ENCODE peak calls at places on chromosome 3, in six cellular contexts. One of them, this sample, is unnamed.

GRCh38 chr3:157248590-157249425 is 88.9 kb upstream of the CCNL1 start:
- DNase-seq in EL: peak
- DNase-seq in DMS79: no peak
- DNase-seq in psoas muscle: no peak
- DNase-seq in EH: peak
- DNase-seq in ELF-1: peak
- DNase-seq in this sample: peak

GRCh38 chr3:160162440-160162839 is 62.8 kb upstream of the C3orf80 start:
- DNase-seq in EL: no peak
- DNase-seq in ELF-1: peak
- DNase-seq in EH: no peak
- DNase-seq in DMS79: no peak
- DNase-seq in psoas muscle: no peak
- DNase-seq in this sample: peak

GRCh38 chr3:196968233-196969000 is at the start of gene PIGZ:
- DNase-seq in EH: peak
- DNase-seq in EL: peak
- DNase-seq in DMS79: no peak
- DNase-seq in psoas muscle: peak
- DNase-seq in ELF-1: no peak
- DNase-seq in this sample: peak

GRCh38 chr3:111944377-111944776 is 34.4 kb upstream of the ABHD10 start:
- DNase-seq in EL: peak
- DNase-seq in ELF-1: no peak
- DNase-seq in DMS79: no peak
- DNase-seq in EH: peak
- DNase-seq in psoas muscle: no peak
- DNase-seq in this sample: no peak

GRCh38 chr3:27326211-27326948 is 42.8 kb downstream of the NEK10 start:
- DNase-seq in psoas muscle: peak
- DNase-seq in ELF-1: no peak
- DNase-seq in EH: peak
- DNase-seq in DMS79: no peak
- DNase-seq in EL: peak
- DNase-seq in this sample: no peak

GRCh38 chr3:36907911-36908646 is 36.8 kb downstream of the TRANK1 start:
- DNase-seq in ELF-1: no peak
- DNase-seq in EL: peak
- DNase-seq in EH: peak
- DNase-seq in psoas muscle: no peak
- DNase-seq in DMS79: peak
- DNase-seq in this sample: peak

GRCh38 chr3:64220161-64220560 is 5.1 kb downstream of the PRICKLE2 start:
- DNase-seq in ELF-1: no peak
- DNase-seq in psoas muscle: no peak
- DNase-seq in DMS79: no peak
- DNase-seq in EH: peak
- DNase-seq in EL: peak
- DNase-seq in this sample: peak

GRCh38 chr3:47681016-47681415 is 100.7 kb downstream of the SMARCC1 start:
- DNase-seq in psoas muscle: no peak
- DNase-seq in EL: no peak
- DNase-seq in DMS79: no peak
- DNase-seq in EH: no peak
- DNase-seq in ELF-1: no peak
- DNase-seq in this sample: no peak

GRCh38 chr3:10770981-10771380 is 45.0 kb upstream of the SLC6A11 start:
- DNase-seq in ELF-1: no peak
- DNase-seq in EH: no peak
- DNase-seq in EL: no peak
- DNase-seq in psoas muscle: no peak
- DNase-seq in DMS79: no peak
- DNase-seq in this sample: no peak

GRCh38 chr3:46829699-46830208 is 33.5 kb downstream of the MYL3 start:
- DNase-seq in psoas muscle: no peak
- DNase-seq in EH: no peak
- DNase-seq in DMS79: no peak
- DNase-seq in EL: no peak
- DNase-seq in ELF-1: no peak
- DNase-seq in this sample: no peak

GRCh38 chr3:124131158-124132115 is 139.5 kb upstream of the ROPN1 start:
- DNase-seq in EL: no peak
- DNase-seq in DMS79: no peak
- DNase-seq in psoas muscle: peak
- DNase-seq in ELF-1: no peak
- DNase-seq in EH: peak
- DNase-seq in this sample: no peak

GRCh38 chr3:59385547-59385946 is 335.7 kb upstream of the CFAP20DC start:
- DNase-seq in psoas muscle: no peak
- DNase-seq in DMS79: no peak
- DNase-seq in EH: no peak
- DNase-seq in ELF-1: no peak
- DNase-seq in EL: no peak
- DNase-seq in this sample: no peak

GRCh38 chr3:142680710-142681109 is 43.1 kb upstream of the TRPC1 start:
- DNase-seq in psoas muscle: no peak
- DNase-seq in ELF-1: no peak
- DNase-seq in EH: no peak
- DNase-seq in DMS79: no peak
- DNase-seq in EL: no peak
- DNase-seq in this sample: no peak

GRCh38 chr3:56076746-56077145 is 391.5 kb downstream of the ERC2 start:
- DNase-seq in ELF-1: no peak
- DNase-seq in DMS79: no peak
- DNase-seq in EL: no peak
- DNase-seq in EH: no peak
- DNase-seq in psoas muscle: no peak
- DNase-seq in this sample: no peak

GRCh38 chr3:139388961-139389551 is 391 bp downstream of the COPB2 start:
- DNase-seq in DMS79: no peak
- DNase-seq in ELF-1: no peak
- DNase-seq in EL: peak
- DNase-seq in psoas muscle: no peak
- DNase-seq in EH: no peak
- DNase-seq in this sample: peak

GRCh38 chr3:126345641-126346460 is 11.4 kb downstream of the KLF15 start:
- DNase-seq in ELF-1: no peak
- DNase-seq in psoas muscle: peak
- DNase-seq in EL: no peak
- DNase-seq in DMS79: no peak
- DNase-seq in EH: no peak
- DNase-seq in this sample: no peak

GRCh38 chr3:171101982-171102610 is 75.6 kb upstream of the SLC2A2 start:
- DNase-seq in ELF-1: no peak
- DNase-seq in EL: peak
- DNase-seq in psoas muscle: no peak
- DNase-seq in DMS79: no peak
- DNase-seq in EH: peak
- DNase-seq in this sample: no peak

GRCh38 chr3:51982838-51983577 is at the start of gene ACY1:
- DNase-seq in psoas muscle: peak
- DNase-seq in EL: peak
- DNase-seq in ELF-1: peak
- DNase-seq in EH: peak
- DNase-seq in DMS79: peak
- DNase-seq in this sample: peak

GRCh38 chr3:148211725-148212124 is 486.0 kb upstream of the AGTR1 start:
- DNase-seq in psoas muscle: no peak
- DNase-seq in EL: peak
- DNase-seq in ELF-1: no peak
- DNase-seq in DMS79: no peak
- DNase-seq in EH: peak
- DNase-seq in this sample: no peak

GRCh38 chr3:64578384-64578783 is 109.4 kb downstream of the ADAMTS9 start:
- DNase-seq in psoas muscle: no peak
- DNase-seq in EL: no peak
- DNase-seq in ELF-1: no peak
- DNase-seq in DMS79: no peak
- DNase-seq in EH: no peak
- DNase-seq in this sample: no peak

GRCh38 chr3:168165390-168166269 is 69.9 kb upstream of the GOLIM4 start:
- DNase-seq in EH: peak
- DNase-seq in psoas muscle: no peak
- DNase-seq in DMS79: peak
- DNase-seq in EL: peak
- DNase-seq in ELF-1: peak
- DNase-seq in this sample: peak

GRCh38 chr3:86180696-86181095 is 810.3 kb downstream of the VGLL3 start:
- DNase-seq in DMS79: no peak
- DNase-seq in ELF-1: no peak
- DNase-seq in EL: no peak
- DNase-seq in EH: no peak
- DNase-seq in psoas muscle: no peak
- DNase-seq in this sample: peak

GRCh38 chr3:135125171-135125801 is 330.2 kb downstream of the EPHB1 start:
- DNase-seq in ELF-1: peak
- DNase-seq in EH: peak
- DNase-seq in psoas muscle: no peak
- DNase-seq in DMS79: no peak
- DNase-seq in EL: peak
- DNase-seq in this sample: peak

GRCh38 chr3:38136272-38136806 is 588 bp downstream of the ACAA1 start:
- DNase-seq in DMS79: no peak
- DNase-seq in EH: peak
- DNase-seq in psoas muscle: no peak
- DNase-seq in ELF-1: no peak
- DNase-seq in EL: peak
- DNase-seq in this sample: peak

GRCh38 chr3:185822221-185822956 is 2.5 kb downstream of the IGF2BP2 start:
- DNase-seq in ELF-1: no peak
- DNase-seq in DMS79: no peak
- DNase-seq in EL: peak
- DNase-seq in EH: peak
- DNase-seq in psoas muscle: no peak
- DNase-seq in this sample: peak

GRCh38 chr3:194251007-194251406 is 100.1 kb downstream of the CPN2 start:
- DNase-seq in EH: no peak
- DNase-seq in DMS79: no peak
- DNase-seq in EL: no peak
- DNase-seq in psoas muscle: no peak
- DNase-seq in ELF-1: no peak
- DNase-seq in this sample: no peak

GRCh38 chr3:80213076-80213475 is 445.3 kb upstream of the ROBO1 start:
- DNase-seq in DMS79: no peak
- DNase-seq in EL: no peak
- DNase-seq in ELF-1: no peak
- DNase-seq in EH: no peak
- DNase-seq in psoas muscle: no peak
- DNase-seq in this sample: no peak

GRCh38 chr3:196501316-196502064 is 2.1 kb downstream of the RNF168 start:
- DNase-seq in psoas muscle: no peak
- DNase-seq in DMS79: no peak
- DNase-seq in EL: peak
- DNase-seq in ELF-1: no peak
- DNase-seq in EH: peak
- DNase-seq in this sample: peak

GRCh38 chr3:105594219-105594618 is 227.5 kb downstream of the ALCAM start:
- DNase-seq in EH: peak
- DNase-seq in ELF-1: no peak
- DNase-seq in DMS79: no peak
- DNase-seq in psoas muscle: no peak
- DNase-seq in EL: peak
- DNase-seq in this sample: no peak

GRCh38 chr3:193987186-193987585 is 148.8 kb upstream of the HES1 start:
- DNase-seq in DMS79: no peak
- DNase-seq in EH: no peak
- DNase-seq in psoas muscle: no peak
- DNase-seq in EL: no peak
- DNase-seq in ELF-1: no peak
- DNase-seq in this sample: no peak

GRCh38 chr3:190116551-190117067 is 4.1 kb downstream of the P3H2 start:
- DNase-seq in DMS79: no peak
- DNase-seq in EL: peak
- DNase-seq in ELF-1: no peak
- DNase-seq in EH: peak
- DNase-seq in psoas muscle: no peak
- DNase-seq in this sample: no peak

GRCh38 chr3:135089451-135089850 is 294.4 kb downstream of the EPHB1 start:
- DNase-seq in psoas muscle: no peak
- DNase-seq in ELF-1: no peak
- DNase-seq in DMS79: no peak
- DNase-seq in EH: no peak
- DNase-seq in EL: no peak
- DNase-seq in this sample: no peak